ENCODE peak calls at places on chromosomes 6 and 20, in six cellular contexts. R, D, A, P, K and O are unnamed samples. For H3K4me1 and H3K36me3, the result is how much of the 10 kb centered on the place peaks cover.

GRCh38 chr6:42269553-42269952 is 51.9 kb upstream of the MRPS10 start:
- DNase-seq in D (no peak), K (no peak), R (no peak), A (no peak), P (no peak), O (no peak)

GRCh38 chr20:45924391-45925261 is 9.9 kb upstream of the PCIF1 start:
- DNase-seq in A (no peak), K (no peak), R (no peak), P (peak), D (peak), O (no peak)

GRCh38 chr6:42043787-42044475 is 6.4 kb upstream of the TAF8 start:
- DNase-seq in P (peak), K (peak), R (peak), A (peak), D (peak), O (peak)

GRCh38 chr6:102398788-102399390 is 1005.4 kb downstream of the GRIK2 start:
- DNase-seq in R (no peak), D (no peak), K (no peak), P (no peak), A (no peak), O (no peak)

GRCh38 chr20:23156170-23156841 is 70.2 kb upstream of the CD93 start:
- DNase-seq in K (no peak), P (peak), D (no peak), A (no peak), R (peak), O (no peak)

GRCh38 chr6:111417181-111417585 is 65.8 kb downstream of the REV3L start:
- DNase-seq in P (peak), K (no peak), A (no peak), D (peak), R (peak), O (peak)

GRCh38 chr20:49664914-49665313 is 48.8 kb downstream of the B4GALT5 start:
- DNase-seq in K (no peak), A (no peak), D (no peak), P (no peak), R (no peak), O (no peak)

GRCh38 chr20:63419299-63419698 is 53.2 kb downstream of the KCNQ2 start:
- DNase-seq in A (no peak), P (no peak), K (no peak), R (no peak), D (no peak), O (no peak)

GRCh38 chr6:106300944-106301343 is 24.6 kb downstream of the ATG5 start:
- DNase-seq in D (no peak), P (peak), K (no peak), A (no peak), R (peak), O (peak)

GRCh38 chr6:49550413-49551125 is at the start of gene C6orf141:
- DNase-seq in A (peak), R (peak), P (peak), K (peak), D (no peak), O (peak)

GRCh38 chr6:140043357-140043756 is 668.9 kb upstream of the CITED2 start:
- DNase-seq in P (peak), D (no peak), K (no peak), R (peak), A (no peak), O (no peak)

GRCh38 chr6:111129003-111129402 is 41.7 kb downstream of the SLC16A10 start:
- DNase-seq in K (no peak), R (peak), P (peak), A (peak), D (peak), O (no peak)

GRCh38 chr6:97465877-97466710 is 183.1 kb upstream of the MMS22L start:
- DNase-seq in D (no peak), A (no peak), R (no peak), K (no peak), P (no peak), O (no peak)

GRCh38 chr20:41654884-41655283 is 36.7 kb upstream of the CHD6 start:
- DNase-seq in P (peak), R (no peak), D (no peak), A (no peak), K (no peak), O (no peak)

GRCh38 chr6:135261872-135262725 is 81.0 kb downstream of the MYB start:
- DNase-seq in D (no peak), A (no peak), R (no peak), P (peak), K (no peak), O (no peak)

GRCh38 chr6:28996844-28997502 is 8.1 kb downstream of the ZNF311 start:
- DNase-seq in K (no peak), R (no peak), D (no peak), P (no peak), A (no peak), O (no peak)

GRCh38 chr20:3100480-3100879 is 16.0 kb upstream of the AVP start:
- DNase-seq in A (no peak), K (no peak), D (no peak), P (no peak), R (no peak), O (no peak)

GRCh38 chr6:110415297-110415916 is at the start of gene DDO:
- DNase-seq in K (peak), P (peak), D (peak), A (peak), R (peak), O (peak)

GRCh38 chr6:163942790-163943189 is 528.3 kb downstream of the QKI start:
- DNase-seq in A (no peak), P (no peak), D (no peak), R (no peak), K (no peak), O (no peak)

GRCh38 chr20:51749674-51750036 is 18.5 kb downstream of the ATP9A start:
- DNase-seq in K (no peak), D (no peak), A (no peak), P (peak), R (peak), O (no peak)

GRCh38 chr6:139894271-139894670 is 519.8 kb upstream of the CITED2 start:
- DNase-seq in P (no peak), D (no peak), A (no peak), R (no peak), K (no peak), O (no peak)

GRCh38 chr6:27161946-27162603 is 85.4 kb upstream of the PRSS16 start:
- DNase-seq in R (peak), D (no peak), P (peak), A (peak), K (no peak), O (peak)

GRCh38 chr6:128482642-128483041 is 37.8 kb downstream of the PTPRK start:
- DNase-seq in P (no peak), A (no peak), D (no peak), K (no peak), R (no peak), O (no peak)

GRCh38 chr6:455006-455585 is 63.5 kb downstream of the IRF4 start:
- DNase-seq in R (no peak), P (no peak), A (no peak), D (no peak), K (no peak), O (no peak)

GRCh38 chr6:168053957-168054471 is 25.0 kb downstream of the FRMD1 start:
- DNase-seq in P (no peak), R (no peak), K (no peak), D (no peak), A (no peak), O (no peak)

GRCh38 chr20:31569163-31570020 is 35.7 kb upstream of the ID1 start:
- DNase-seq in D (peak), A (peak), P (peak), K (peak), R (peak), O (peak)

GRCh38 chr20:35120012-35120701 is 27.0 kb downstream of the EDEM2 start:
- DNase-seq in P (peak), A (no peak), R (peak), D (no peak), K (no peak), O (no peak)

GRCh38 chr6:107116328-107116892 is 1.1 kb upstream of the BEND3 start:
- DNase-seq in K (peak), R (no peak), P (peak), A (peak), D (no peak), O (peak)

GRCh38 chr20:6034134-6034969 is 19.5 kb downstream of the LRRN4 start:
- DNase-seq in D (no peak), P (peak), K (no peak), A (no peak), R (peak), O (no peak)

GRCh38 chr6:53654745-53655240 is 10.8 kb downstream of the KLHL31 start:
- DNase-seq in A (no peak), R (no peak), D (no peak), P (no peak), K (no peak), O (no peak)

GRCh38 chr6:91135406-91135805 is 548.5 kb upstream of the MAP3K7 start:
- DNase-seq in P (no peak), R (no peak), K (no peak), D (no peak), A (no peak), O (no peak)

GRCh38 chr20:62834967-62835730 is 18.3 kb downstream of the COL9A3 start:
- DNase-seq in R (no peak), A (no peak), P (no peak), K (no peak), D (no peak), O (no peak)

GRCh38 chr20:13819885-13820645 is 35.2 kb downstream of the NDUFAF5 start:
- DNase-seq in P (peak), R (peak), A (peak), K (no peak), D (no peak), O (peak)

GRCh38 chr20:39040116-39040515 is 78.0 kb downstream of the DHX35 start:
- DNase-seq in D (no peak), P (no peak), K (no peak), A (no peak), R (no peak), O (no peak)

GRCh38 chr6:106688177-106688951 is 59.0 kb downstream of the QRSL1 start:
- DNase-seq in K (no peak), R (no peak), A (peak), P (no peak), D (no peak), O (no peak)

GRCh38 chr6:139496654-139497343 is 122.4 kb upstream of the CITED2 start:
- DNase-seq in A (no peak), R (no peak), P (no peak), D (no peak), K (no peak), O (no peak)

GRCh38 chr20:63520594-63520938 is at the start of gene PPDPF:
- DNase-seq in A (peak), R (peak), D (peak), K (peak), P (peak), O (peak)

GRCh38 chr20:10555865-10556308 is 117.9 kb downstream of the JAG1 start:
- DNase-seq in R (peak), P (peak), D (no peak), A (no peak), K (no peak), O (no peak)

GRCh38 chr20:39108746-39109145 is 146.6 kb downstream of the DHX35 start:
- DNase-seq in A (no peak), D (no peak), P (peak), R (peak), K (no peak), O (no peak)

DNA sequence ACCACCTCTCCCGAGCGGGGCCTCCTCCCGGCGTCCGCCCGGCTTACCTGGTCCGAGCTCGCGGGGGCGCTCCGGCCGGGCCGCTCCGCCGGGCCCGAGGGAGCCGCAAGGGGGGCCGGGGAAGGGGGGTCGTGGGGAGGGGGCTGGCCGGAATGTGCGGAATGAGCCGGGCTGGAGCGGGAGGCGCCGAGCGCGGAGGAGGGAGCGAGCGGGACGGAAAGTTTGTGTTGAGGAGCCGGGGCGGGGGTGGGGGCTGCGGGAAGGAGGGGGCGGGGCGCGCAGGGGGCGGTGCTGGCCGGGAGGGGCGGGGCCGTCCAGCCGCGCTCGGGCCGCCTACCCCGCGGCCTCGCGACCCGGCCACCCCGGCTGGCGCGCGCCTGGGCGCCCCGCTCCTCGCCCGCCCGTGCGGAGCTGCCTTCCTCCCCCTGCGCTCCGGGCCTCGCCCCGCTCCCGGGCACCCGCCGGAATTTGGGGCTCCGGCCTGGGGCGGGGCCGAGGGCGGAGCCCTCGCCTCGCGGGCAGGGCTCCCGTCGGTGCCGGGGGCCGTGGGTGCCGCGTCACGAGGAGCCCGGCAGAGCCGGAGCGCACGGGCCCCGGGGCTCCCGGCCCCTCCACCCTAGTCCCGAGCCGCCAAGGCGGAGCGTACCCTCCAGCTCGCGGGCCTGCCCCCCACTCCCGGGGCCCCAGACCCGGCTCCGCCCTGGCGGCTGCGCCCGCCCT is at the start of gene TEAD3:
- DNase-seq in A (peak), K (peak), D (peak), P (peak), R (peak), O (peak)
- H3K4me1 ChIP-seq in A (under half), K (under half), D (under half), P (under half), R (under half), O (under half)

DNA sequence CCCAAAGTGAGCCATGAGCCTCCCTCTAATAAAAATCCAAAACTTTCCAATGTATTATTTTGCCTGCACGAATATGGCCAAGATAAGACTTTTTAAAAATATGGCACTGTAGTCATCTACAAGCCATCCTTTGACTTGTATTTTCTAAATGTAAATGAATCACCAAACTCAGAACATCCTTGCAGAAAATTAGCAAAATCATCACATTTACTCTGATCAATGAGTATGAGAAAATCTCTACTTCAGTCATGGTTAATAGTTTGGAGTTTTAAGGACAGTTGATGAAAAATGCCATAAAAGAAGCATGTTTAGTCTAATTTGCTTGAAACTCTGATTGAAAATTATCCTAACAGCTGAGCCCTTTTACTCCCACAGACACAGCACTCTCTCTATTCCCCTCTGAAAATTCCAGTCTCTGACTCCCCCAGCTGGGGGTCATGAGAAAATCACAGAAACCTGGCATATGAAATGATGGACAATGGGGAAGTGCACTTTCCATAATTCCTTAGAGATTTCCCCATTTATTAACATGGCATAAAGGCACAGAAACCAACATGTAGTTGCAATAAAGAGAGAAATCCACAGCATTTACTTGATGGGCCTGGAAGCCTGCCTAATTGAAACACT is 214.1 kb downstream of the WDR27 start:
- DNase-seq in R (peak), P (peak), A (no peak), D (no peak), K (no peak), O (no peak)
- TF ChIP-seq CTCF in R (peak), P (peak), A (no peak), D (no peak), K (no peak), O (no peak)

DNA sequence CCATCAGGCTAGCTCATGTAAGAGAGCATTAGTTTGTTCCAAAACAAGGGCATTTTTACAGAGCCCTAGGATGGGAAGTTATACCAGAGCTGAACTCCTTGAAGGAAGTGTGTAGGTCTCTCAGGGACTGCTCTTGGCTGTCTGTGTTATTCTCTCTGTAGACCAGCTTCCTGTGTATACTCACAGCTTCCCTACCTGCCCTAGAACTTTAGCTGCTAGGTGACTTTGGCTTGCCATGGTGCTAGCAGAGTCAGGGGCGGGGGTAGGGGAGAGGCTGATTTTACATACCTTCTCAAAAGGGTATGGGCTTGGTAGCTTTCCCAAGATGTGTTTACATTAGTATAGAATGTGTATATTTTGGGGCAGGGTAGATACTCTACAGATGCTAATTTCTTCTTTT is 17.4 kb downstream of the MAPRE1 start:
- DNase-seq in K (no peak), R (no peak), P (no peak), D (no peak), A (no peak), O (no peak)
- H3K36me3 ChIP-seq in K (half or more), R (half or more), P (half or more), D (half or more), A (under half), O (under half)

GRCh38 chr6:136609878-136610706 is 59.9 kb upstream of the MAP7 start:
- DNase-seq in R (peak), D (peak), K (no peak), P (peak), A (peak), O (peak)
- H3K4me1 ChIP-seq in R (under half), D (under half), K (under half), P (under half), A (half or more), O (under half)

GRCh38 chr20:12090920-12091319 is 173.2 kb downstream of the BTBD3 start:
- DNase-seq in K (no peak), A (no peak), R (no peak), P (no peak), D (no peak), O (peak)
- TF ChIP-seq CTCF in K (no peak), A (no peak), R (no peak), P (no peak), D (no peak), O (no peak)

GRCh38 chr6:122426597-122426996 is 27.1 kb downstream of the HSF2 start:
- DNase-seq in A (no peak), D (no peak), P (no peak), K (no peak), R (no peak), O (no peak)
- H3K36me3 ChIP-seq in A (under half), D (half or more), P (half or more), K (under half), R (under half), O (under half)

DNA sequence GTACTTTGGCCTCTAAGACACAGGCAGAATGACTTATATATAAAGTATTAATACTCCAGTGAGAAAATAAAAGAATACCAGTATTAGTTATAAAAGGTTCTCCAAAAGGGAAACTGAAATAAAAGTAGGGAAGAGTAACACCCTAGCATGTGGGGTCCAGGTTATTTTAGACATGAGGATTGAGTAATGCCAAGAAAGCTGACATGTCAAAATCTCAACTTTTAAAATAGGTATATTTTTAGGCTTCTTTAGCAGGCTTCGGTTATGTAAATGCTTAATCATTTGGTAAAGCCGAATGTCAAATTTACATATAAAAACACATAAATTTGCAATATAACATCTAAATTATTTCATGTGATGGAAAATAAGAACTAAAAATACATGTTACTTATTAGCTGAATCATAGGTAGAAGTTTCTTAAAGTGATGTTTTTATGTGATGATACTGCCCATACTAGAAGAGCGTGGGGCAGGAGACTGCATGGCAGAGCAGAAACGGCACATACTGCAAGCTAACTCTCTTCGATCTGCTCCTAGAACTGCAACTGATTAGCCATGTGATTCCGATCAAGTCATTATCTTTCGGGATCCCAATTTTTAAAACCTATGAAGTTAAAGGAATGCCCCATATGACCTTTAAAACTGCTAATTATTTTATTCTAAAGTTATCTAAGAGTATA is 129.4 kb upstream of the DST start:
- DNase-seq in D (no peak), A (no peak), P (no peak), K (no peak), R (no peak), O (no peak)
- H3K4me1 ChIP-seq in D (half or more), A (under half), P (under half), K (under half), R (under half), O (under half)

GRCh38 chr6:19137419-19138035 is 699.6 kb upstream of the ID4 start:
- DNase-seq in P (no peak), K (no peak), R (peak), D (no peak), A (no peak), O (no peak)

DNA sequence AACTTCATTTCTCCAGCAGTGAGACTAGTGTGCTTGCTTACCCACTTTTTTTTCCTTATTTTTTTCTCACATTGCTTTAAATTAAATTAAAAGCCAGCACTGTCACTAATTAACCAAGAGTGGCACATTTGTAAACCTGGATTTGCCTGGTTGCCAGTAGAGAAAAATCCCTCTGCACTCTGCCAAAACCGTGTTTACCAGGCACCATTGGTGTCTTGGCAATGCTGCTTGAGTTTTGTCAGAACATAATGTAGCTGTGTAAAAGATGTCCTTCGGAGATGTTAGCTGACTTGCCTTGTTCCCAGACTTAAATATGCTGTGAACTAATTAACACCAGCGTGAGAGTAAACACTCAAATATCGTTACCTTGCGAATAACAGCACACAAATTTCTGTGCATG is 694.9 kb upstream of the ID4 start:
- DNase-seq in K (no peak), D (no peak), R (no peak), A (peak), P (no peak), O (no peak)
- TF ChIP-seq CTCF in K (no peak), D (no peak), R (no peak), A (no peak), P (no peak), O (no peak)